ENCODE peak calls at places on chromosomes 4 and X, in five cellular contexts. J is PC-9, Q is breast epithelium, C is AG09309, E is astrocyte. P is an unnamed sample.

GRCh38 chr4:169045862-169046584 is 36.0 kb upstream of the CBR4 start:
- DNase-seq in Q (no peak), J (no peak), E (no peak), C (no peak), P (no peak)

GRCh38 chr4:110840221-110840654 is 217.4 kb upstream of the PITX2 start:
- DNase-seq in C (peak; percentile 72), E (peak; percentile 31), Q (no peak), J (no peak), P (no peak)

GRCh38 chr4:94978904-94979303 is 221.1 kb downstream of the BMPR1B start:
- DNase-seq in J (no peak), C (no peak), E (peak; percentile 55), Q (no peak), P (no peak)

GRCh38 chrX:13428055-13428786 is 108.4 kb upstream of the ATXN3L start:
- DNase-seq in Q (no peak), C (no peak), E (peak; percentile 78), J (peak; percentile 88), P (peak; percentile 18)

GRCh38 chrX:104445591-104445990 is 120.4 kb upstream of the IL1RAPL2 start:
- DNase-seq in C (no peak), J (peak; percentile 74), Q (no peak), E (no peak), P (no peak)

GRCh38 chr4:167196386-167196785 is 37.9 kb downstream of the SPOCK3 start:
- DNase-seq in J (no peak), C (no peak), E (peak; percentile 54), Q (no peak), P (no peak)

GRCh38 chr4:155592568-155593343 is 73.9 kb upstream of the GUCY1A1 start:
- DNase-seq in C (peak; percentile 80), Q (no peak), E (peak; percentile 77), J (no peak), P (no peak)

GRCh38 chr4:82890602-82890912 is 396 bp downstream of the SEC31A start:
- DNase-seq in E (no peak), J (no peak), Q (no peak), C (no peak), P (no peak)

GRCh38 chr4:26334366-26334765 is 13.6 kb downstream of the RBPJ start:
- DNase-seq in Q (no peak), E (no peak), C (no peak), J (no peak), P (no peak)

GRCh38 chr4:60313616-60314015 is 886.5 kb upstream of the ADGRL3 start:
- DNase-seq in J (no peak), C (no peak), Q (no peak), E (peak; percentile 5), P (no peak)

GRCh38 chr4:60315586-60315985 is 884.5 kb upstream of the ADGRL3 start:
- DNase-seq in J (no peak), E (no peak), C (no peak), Q (no peak), P (no peak)

GRCh38 chr4:60314367-60314766 is 885.8 kb upstream of the ADGRL3 start:
- DNase-seq in Q (no peak), J (no peak), E (no peak), C (no peak), P (no peak)
- H3K4me3 ChIP-seq in Q (no peak overlapping the region), J (no peak overlapping the region), E (no peak overlapping the region), C (no peak overlapping the region), P (no peak overlapping the region)

DNA sequence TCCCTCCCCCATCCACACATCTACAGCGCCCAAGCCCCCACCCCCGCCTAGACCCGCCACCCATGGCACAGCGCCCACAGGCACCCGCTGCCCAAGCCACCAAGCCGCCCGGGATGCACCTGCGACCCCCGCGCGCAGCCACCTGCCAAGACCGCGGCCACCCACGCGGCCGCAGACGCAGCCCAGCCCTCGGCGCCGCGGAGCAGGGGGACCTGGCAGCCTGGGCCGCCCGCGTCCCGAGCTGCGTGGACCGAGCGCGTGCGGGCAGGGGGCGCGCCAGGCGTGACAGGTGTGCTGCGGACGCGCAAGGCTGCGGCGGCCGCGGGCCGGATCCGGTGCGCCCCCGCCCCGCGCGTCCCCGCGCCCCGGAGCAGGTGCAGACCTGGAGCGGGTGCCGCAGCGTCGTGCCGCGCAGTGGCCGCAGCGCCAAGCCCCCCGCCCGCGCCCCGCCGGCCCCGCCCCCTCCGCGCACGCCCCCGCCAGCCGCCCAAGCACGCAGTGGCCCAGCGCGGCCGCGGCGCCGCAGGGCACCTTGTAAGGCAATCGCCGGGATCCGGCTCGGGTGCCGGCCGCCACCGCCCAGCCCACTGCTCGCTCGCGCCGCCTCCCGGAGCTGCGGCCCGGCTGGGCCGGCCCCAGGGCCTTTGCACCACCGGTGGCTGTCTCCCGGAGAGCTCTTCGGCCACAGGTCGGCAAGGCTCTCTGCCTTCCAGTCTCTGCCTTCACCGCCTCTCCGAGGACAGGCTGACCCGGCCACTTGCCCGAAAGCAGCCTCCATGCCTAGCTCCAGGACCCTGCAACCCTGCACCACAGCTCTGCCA is at the start of gene PNCK:
- DNase-seq in J (no peak), C (no peak), Q (no peak), E (no peak), P (no peak)
- H3K4me3 ChIP-seq in J (no peak within 1 kb of the TSS), C (no peak within 1 kb of the TSS), Q (no peak within 1 kb of the TSS), E (no peak within 1 kb of the TSS), P (no peak within 1 kb of the TSS)

DNA sequence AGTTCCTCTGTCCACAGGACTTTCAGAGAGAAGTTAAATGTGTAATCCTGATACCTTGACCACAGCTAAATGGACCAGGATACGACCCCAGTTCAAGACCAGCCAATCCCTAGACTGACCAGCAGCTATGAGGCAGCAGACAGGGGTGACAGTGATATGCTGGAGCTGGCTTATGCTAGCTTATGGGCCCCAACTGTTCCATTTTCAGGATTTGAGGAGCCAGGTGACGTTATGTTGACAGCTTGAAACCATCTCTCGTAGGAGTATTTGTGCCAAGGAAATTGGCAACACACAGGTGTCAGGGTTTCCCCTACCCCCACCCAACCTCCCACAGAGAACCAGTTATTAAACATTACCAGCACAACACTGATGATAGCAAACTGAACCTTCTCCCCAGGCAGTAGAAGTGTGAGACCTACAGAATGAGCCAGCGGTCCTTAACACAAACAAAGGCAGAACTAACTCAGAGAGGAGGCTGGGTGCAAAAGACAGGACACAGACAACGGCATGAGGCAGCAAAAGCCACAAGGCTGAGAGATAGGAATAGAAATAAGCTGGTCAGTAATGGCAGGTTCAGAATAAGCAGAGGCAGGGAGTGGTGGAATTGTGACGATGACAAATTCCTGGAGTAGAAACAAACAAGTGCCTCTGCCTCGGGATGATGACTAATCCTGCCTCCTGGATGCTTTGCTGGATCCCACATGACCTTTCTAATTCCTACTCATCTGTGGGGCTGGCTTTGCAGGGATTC is 85.6 kb upstream of the CPEB2 start:
- DNase-seq in Q (no peak), C (no peak), J (peak; percentile 82), E (peak; percentile 83), P (no peak)
- H3K4me3 ChIP-seq in Q (no peak overlapping the region), C (no peak overlapping the region), J (no peak overlapping the region), E (no peak overlapping the region), P (no peak overlapping the region)

GRCh38 chrX:70201732-70202131 is 24.4 kb downstream of the DGAT2L6 start:
- DNase-seq in C (no peak), E (no peak), Q (no peak), J (no peak), P (no peak)

GRCh38 chrX:70196961-70197805 is 19.9 kb downstream of the DGAT2L6 start:
- DNase-seq in E (no peak), C (peak; percentile 7), J (peak; percentile 54), Q (no peak), P (no peak)
- H3K4me3 ChIP-seq in E (no peak overlapping the region), C (no peak overlapping the region), J (no peak overlapping the region), Q (no peak overlapping the region), P (no peak overlapping the region)

DNA sequence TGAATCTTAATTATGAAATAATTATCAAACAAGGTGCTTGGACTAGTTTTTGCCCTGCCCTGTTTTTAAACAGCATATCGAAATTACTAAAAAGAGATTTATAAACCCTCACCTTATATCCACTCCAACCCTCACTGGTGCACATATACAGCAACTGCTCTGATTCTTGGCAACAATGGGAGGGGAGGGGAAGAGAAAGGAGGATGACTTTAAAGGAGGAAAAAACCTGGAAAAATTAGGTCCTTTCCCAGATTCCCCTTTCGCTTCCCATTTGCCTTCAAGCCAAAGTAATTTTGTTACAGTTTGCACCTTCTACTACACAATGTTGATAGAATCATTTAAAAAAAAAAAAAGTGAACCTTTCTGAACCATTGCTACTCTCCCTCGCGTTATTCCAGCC is 745 bp upstream of the MAB21L2 start:
- DNase-seq in E (no peak), C (no peak), J (no peak), Q (no peak), P (no peak)
- H3K4me3 ChIP-seq in E (peak overlapping the region; percentile 84), C (no peak overlapping the region), J (no peak overlapping the region), Q (no peak overlapping the region), P (no peak overlapping the region)